ENCODE peak calls at places on chromosomes 2 and 18, in six cellular contexts. D is activated gamma-delta T cell treated with Interleukin-2 at 50 U/mL for 16 hours; X is activated CD8-positive, alpha-beta memory T cell treated with anti-CD3 and anti-CD28 coated beads, Interleukin-2, amount 50 U/mL, for 48 hours; V is left kidney; Z is heart right ventricle; J is G401. O is an unnamed sample.

GRCh38 chr18:76274470-76275289 is 220.4 kb downstream of the ZNF516 start:
- DNase-seq in D (no peak), X (no peak), V (peak; percentile 89), Z (no peak), J (peak; percentile 15), O (no peak)

GRCh38 chr2:233404227-233404626 is 49.9 kb downstream of the DGKD start:
- DNase-seq in D (peak; percentile 64), X (peak; percentile 62), V (peak; percentile 41), Z (no peak), J (peak; percentile 35), O (no peak)

GRCh38 chr2:100676346-100676745 is 113.6 kb downstream of the PDCL3 start:
- DNase-seq in D (no peak), X (no peak), V (no peak), Z (no peak), J (no peak), O (no peak)

GRCh38 chr2:150620860-150621259 is 133.4 kb upstream of the RND3 start:
- DNase-seq in D (no peak), X (no peak), V (no peak), Z (no peak), J (no peak), O (no peak)

GRCh38 chr2:233433794-233434193 is 79.5 kb downstream of the DGKD start:
- DNase-seq in D (no peak), X (no peak), V (no peak), Z (no peak), J (no peak), O (no peak)

GRCh38 chr2:211349031-211349430 is 792.6 kb downstream of the CPS1 start:
- DNase-seq in D (no peak), X (no peak), V (no peak), Z (no peak), J (no peak), O (no peak)

GRCh38 chr2:892401-892800 is 58.2 kb upstream of the SNTG2 start:
- DNase-seq in D (no peak), X (no peak), V (no peak), Z (no peak), J (no peak), O (no peak)

GRCh38 chr2:49271060-49271665 is 116.8 kb upstream of the FSHR start:
- DNase-seq in D (no peak), X (no peak), V (no peak), Z (no peak), J (no peak), O (no peak)

GRCh38 chr2:197969391-197969893 is 165.0 kb downstream of the PLCL1 start:
- DNase-seq in D (no peak), X (no peak), V (no peak), Z (no peak), J (no peak), O (no peak)

GRCh38 chr18:7158201-7158600 is 40.6 kb upstream of the LAMA1 start:
- DNase-seq in D (no peak), X (no peak), V (no peak), Z (no peak), J (no peak), O (no peak)

GRCh38 chr2:153101187-153101586 is 377.4 kb downstream of the RPRM start:
- DNase-seq in D (no peak), X (no peak), V (peak; percentile 62), Z (no peak), J (no peak), O (no peak)

GRCh38 chr2:73852020-73852419 is 23.3 kb downstream of the STAMBP start:
- DNase-seq in D (no peak), X (no peak), V (no peak), Z (no peak), J (no peak), O (no peak)

GRCh38 chr18:45945669-45946068 is 21.5 kb downstream of the EPG5 start:
- DNase-seq in D (no peak), X (no peak), V (no peak), Z (no peak), J (no peak), O (no peak)

GRCh38 chr2:168734199-168734746 is 68.2 kb upstream of the NOSTRIN start:
- DNase-seq in D (no peak), X (no peak), V (no peak), Z (peak; percentile 42), J (peak; percentile 24), O (no peak)

GRCh38 chr18:32393407-32393806 is 77.3 kb downstream of the GAREM1 start:
- DNase-seq in D (no peak), X (no peak), V (no peak), Z (no peak), J (no peak), O (no peak)

GRCh38 chr2:24435391-24436316 is 55.4 kb upstream of the NCOA1 start:
- DNase-seq in D (no peak), X (no peak), V (peak; percentile 71), Z (peak; percentile 91), J (peak; percentile 65), O (no peak)

GRCh38 chr2:202307690-202308089 is 42.1 kb downstream of the NOP58 start:
- DNase-seq in D (no peak), X (no peak), V (no peak), Z (no peak), J (no peak), O (no peak)

GRCh38 chr2:230601510-230601909 is 111.1 kb upstream of the CAB39 start:
- DNase-seq in D (no peak), X (no peak), V (no peak), Z (no peak), J (no peak), O (no peak)

GRCh38 chr2:24874025-24874424 is 46.0 kb downstream of the ADCY3 start:
- DNase-seq in D (no peak), X (no peak), V (no peak), Z (no peak), J (no peak), O (no peak)

GRCh38 chr2:206989306-206989705 is 50.0 kb downstream of the CPO start:
- DNase-seq in D (no peak), X (peak; percentile 56), V (peak; percentile 25), Z (no peak), J (peak; percentile 7), O (no peak)